ENCODE peak calls at places on chromosomes 4 and X, in seven cellular contexts. R is A549; I is HL-60; E is endothelial cell; Q is upper lobe of right lung; T is CD4-positive, alpha-beta T cell; N is epithelial cell of esophagus. C is an unnamed sample.

GRCh38 chrX:40539214-40540142 is 41.3 kb upstream of the ATP6AP2 start:
- DNase-seq in R (no peak), I (peak; percentile 93), E (peak; percentile 25), Q (peak; percentile 80), T (peak; percentile 75), N (peak; percentile 72), C (peak; percentile 16)

GRCh38 chr4:56995525-56995924 is 16.8 kb downstream of the POLR2B start:
- DNase-seq in R (no peak), I (no peak), E (no peak), Q (no peak), T (no peak), N (peak; percentile 14), C (no peak)

GRCh38 chr4:80918004-80918403 is 112.5 kb upstream of the BMP3 start:
- DNase-seq in R (no peak), I (no peak), E (no peak), Q (no peak), T (no peak), N (peak; percentile 83), C (no peak)

GRCh38 chrX:69361286-69361926 is 142.7 kb upstream of the NALF2 start:
- DNase-seq in R (peak; percentile 0), I (no peak), E (no peak), Q (no peak), T (no peak), N (peak; percentile 30), C (peak; percentile 7)

GRCh38 chr4:174110180-174110579 is 173.3 kb downstream of the FBXO8 start:
- DNase-seq in R (no peak), I (no peak), E (no peak), Q (no peak), T (no peak), N (no peak), C (no peak)

GRCh38 chrX:31371956-31372355 is 300.1 kb upstream of the FTHL17 start:
- DNase-seq in R (no peak), I (no peak), E (no peak), Q (no peak), T (no peak), N (no peak), C (no peak)

GRCh38 chr4:24244663-24245519 is 339.5 kb downstream of the DHX15 start:
- DNase-seq in R (no peak), I (no peak), E (no peak), Q (no peak), T (no peak), N (no peak), C (peak; percentile 37)

GRCh38 chr4:8261851-8262535 is 7.6 kb upstream of the HTRA3 start:
- DNase-seq in R (no peak), I (peak; percentile 67), E (no peak), Q (no peak), T (no peak), N (no peak), C (no peak)

GRCh38 chr4:168812806-168813205 is 197.2 kb downstream of the CBR4 start:
- DNase-seq in R (no peak), I (no peak), E (no peak), Q (no peak), T (no peak), N (no peak), C (no peak)

GRCh38 chr4:164081801-164082200 is 587.3 kb downstream of the TMA16 start:
- DNase-seq in R (no peak), I (no peak), E (no peak), Q (no peak), T (no peak), N (peak; percentile 24), C (no peak)

GRCh38 chr4:158053086-158053485 is 119.7 kb downstream of the GASK1B start:
- DNase-seq in R (no peak), I (no peak), E (no peak), Q (no peak), T (no peak), N (no peak), C (no peak)

GRCh38 chr4:9970399-9971011 is 50.8 kb downstream of the SLC2A9 start:
- DNase-seq in R (no peak), I (no peak), E (no peak), Q (no peak), T (no peak), N (no peak), C (no peak)

GRCh38 chr4:18441676-18442075 is 420.1 kb upstream of the LCORL start:
- DNase-seq in R (no peak), I (no peak), E (no peak), Q (no peak), T (no peak), N (no peak), C (no peak)

GRCh38 chr4:48033825-48034413 is 17.3 kb downstream of the NIPAL1 start:
- DNase-seq in R (peak; percentile 18), I (peak; percentile 55), E (peak; percentile 33), Q (no peak), T (peak; percentile 49), N (peak; percentile 53), C (no peak)

GRCh38 chrX:103488332-103488731 is 31.0 kb downstream of the RAB40A start:
- DNase-seq in R (peak; percentile 15), I (no peak), E (no peak), Q (no peak), T (no peak), N (peak; percentile 7), C (no peak)

GRCh38 chr4:139175647-139176298 is 1.2 kb downstream of the ELF2 start:
- DNase-seq in R (no peak), I (no peak), E (no peak), Q (no peak), T (no peak), N (no peak), C (no peak)

GRCh38 chr4:74244049-74244448 is 64.2 kb upstream of the EPGN start:
- DNase-seq in R (no peak), I (no peak), E (no peak), Q (no peak), T (no peak), N (no peak), C (no peak)

GRCh38 chr4:51884606-51885005 is 41.7 kb downstream of the DCUN1D4 start:
- DNase-seq in R (no peak), I (no peak), E (no peak), Q (no peak), T (no peak), N (no peak), C (no peak)

GRCh38 chr4:48944659-48945290 is 38.2 kb upstream of the OCIAD2 start:
- DNase-seq in R (peak; percentile 30), I (peak; percentile 23), E (peak; percentile 12), Q (no peak), T (peak; percentile 30), N (peak; percentile 80), C (peak; percentile 11)

GRCh38 chr4:138401330-138401729 is 159.2 kb upstream of the SLC7A11 start:
- DNase-seq in R (no peak), I (no peak), E (no peak), Q (no peak), T (no peak), N (no peak), C (no peak)

GRCh38 chr4:126778348-126778747 is 854.4 kb upstream of the INTU start:
- DNase-seq in R (no peak), I (no peak), E (no peak), Q (no peak), T (no peak), N (peak; percentile 64), C (no peak)

GRCh38 chrX:19840899-19841648 is 46.3 kb downstream of the SH3KBP1 start:
- DNase-seq in R (no peak), I (peak; percentile 59), E (no peak), Q (no peak), T (peak; percentile 19), N (no peak), C (no peak)

GRCh38 chrX:101419489-101419888 is 11.5 kb downstream of the HNRNPH2 start:
- DNase-seq in R (no peak), I (no peak), E (no peak), Q (no peak), T (no peak), N (no peak), C (no peak)

DNA sequence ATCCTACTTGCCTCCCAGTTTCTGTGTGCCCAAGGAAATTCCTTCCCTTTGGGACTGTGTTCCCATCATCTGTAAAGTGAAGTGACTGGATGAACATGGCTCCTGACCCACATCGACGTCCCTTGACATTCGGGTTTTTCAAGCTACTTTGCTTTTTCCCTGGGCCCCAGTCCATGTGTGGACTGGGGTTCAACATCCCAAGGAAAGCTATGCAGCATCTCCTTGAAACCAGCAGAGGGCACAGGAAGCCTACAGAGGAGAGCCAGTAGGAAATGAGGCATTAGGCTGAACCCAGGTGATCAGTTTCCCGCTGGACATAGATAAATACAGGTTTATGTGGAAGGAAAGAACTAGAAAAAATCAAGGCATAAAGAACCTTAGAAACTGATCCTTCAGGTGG is 145.1 kb upstream of the ARHGEF9 start:
- DNase-seq in R (peak; percentile 20), I (no peak), E (peak; percentile 7), Q (no peak), T (no peak), N (peak; percentile 16), C (peak; percentile 3)
- TF ChIP-seq CTCF in R (peak; percentile 22), I (peak; percentile 16), E (peak; percentile 26), Q (peak; percentile 23), T (no peak), N (peak; percentile 27), C (peak; percentile 46)

DNA sequence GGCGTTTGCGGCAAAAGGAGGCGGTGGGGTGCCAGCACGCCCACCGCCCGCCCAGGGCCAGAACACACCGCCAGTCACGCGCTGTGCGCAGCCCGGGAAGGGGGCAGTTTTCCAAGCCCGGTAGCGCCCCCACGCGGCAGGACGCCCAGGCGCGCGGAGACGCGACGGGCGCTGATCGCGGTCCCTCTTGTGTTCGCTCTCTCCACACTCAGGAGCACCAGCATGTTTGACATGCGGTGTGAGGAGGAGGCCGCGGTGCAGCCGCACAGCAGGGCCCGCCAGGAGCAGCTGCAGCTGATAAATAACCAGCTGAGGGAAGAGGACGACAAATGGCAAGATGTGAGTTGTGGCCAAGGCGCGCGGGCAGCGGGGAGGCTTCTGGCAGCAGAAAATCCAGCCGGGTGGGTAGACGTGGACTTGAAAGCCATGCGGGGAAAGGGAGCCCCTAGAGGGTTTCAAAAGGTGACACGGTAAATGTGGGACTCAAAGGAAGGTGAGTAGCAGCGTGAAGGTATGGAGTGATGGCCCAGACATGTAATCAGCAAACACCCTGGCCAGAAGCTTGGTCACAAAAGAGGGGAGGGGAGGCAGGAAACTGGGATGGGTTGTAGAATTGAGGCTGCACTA is 104.1 kb downstream of the PHOX2B start:
- DNase-seq in R (peak; percentile 31), I (no peak), E (peak; percentile 93), Q (peak; percentile 87), T (no peak), N (peak; percentile 55), C (peak; percentile 93)
- TF ChIP-seq CTCF in R (peak; percentile 30), I (no peak), E (peak; percentile 92), Q (peak; percentile 81), T (no peak), N (peak; percentile 66), C (peak; percentile 90)

GRCh38 chr4:183094393-183095198 is 4.5 kb upstream of the WWC2 start:
- DNase-seq in R (no peak), I (no peak), E (no peak), Q (no peak), T (no peak), N (peak; percentile 65), C (no peak)
- TF ChIP-seq CTCF in R (no peak), I (no peak), E (no peak), Q (no peak), T (no peak), N (no peak), C (no peak)

GRCh38 chr4:39383690-39384089 is 17.5 kb upstream of the RFC1 start:
- DNase-seq in R (no peak), I (no peak), E (no peak), Q (no peak), T (no peak), N (no peak), C (no peak)

DNA sequence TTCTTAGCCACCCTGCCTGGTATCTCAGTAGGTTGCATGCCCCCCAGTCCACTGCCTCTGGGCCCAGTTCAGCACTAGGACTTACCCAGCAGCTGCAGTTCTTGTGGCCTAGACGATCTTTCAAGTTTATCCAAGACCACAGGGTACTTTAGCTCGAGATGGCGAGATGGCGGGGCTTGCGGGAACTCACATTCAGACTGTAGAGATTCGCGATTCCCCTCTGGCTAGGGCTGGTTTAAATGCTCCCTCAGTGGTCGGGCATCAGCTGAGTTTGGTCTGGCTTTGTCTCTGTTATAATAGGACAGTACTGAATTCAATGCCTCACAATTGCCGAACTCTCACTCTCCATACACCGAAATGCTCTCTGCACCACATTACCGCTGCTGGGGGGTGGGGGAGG is 18.4 kb upstream of the RFC1 start:
- DNase-seq in R (no peak), I (no peak), E (no peak), Q (no peak), T (no peak), N (no peak), C (no peak)
- TF ChIP-seq CTCF in R (no peak), I (no peak), E (no peak), Q (no peak), T (no peak), N (no peak), C (no peak)